ENCODE peak calls at places on chromosome 15, in six cellular contexts. One of them, this sample, is unnamed.

GRCh38 chr15:71448688-71449114 is 333.4 kb downstream of the THSD4 start:
- DNase-seq in sigmoid colon: no peak
- DNase-seq in adrenal gland: peak; percentile 46
- DNase-seq in cardiac fibroblast: peak; percentile 81
- DNase-seq in MM.1S: peak; percentile 45
- DNase-seq in fibroblast of mammary gland: peak; percentile 76
- DNase-seq in this sample: peak; percentile 39

GRCh38 chr15:92958105-92958504 is 58.0 kb downstream of the CHD2 start:
- DNase-seq in sigmoid colon: no peak
- DNase-seq in adrenal gland: no peak
- DNase-seq in cardiac fibroblast: no peak
- DNase-seq in MM.1S: no peak
- DNase-seq in fibroblast of mammary gland: peak; percentile 77
- DNase-seq in this sample: no peak

GRCh38 chr15:77226652-77227051 is 155.7 kb upstream of the TSPAN3 start:
- DNase-seq in sigmoid colon: no peak
- DNase-seq in adrenal gland: no peak
- DNase-seq in cardiac fibroblast: no peak
- DNase-seq in MM.1S: no peak
- DNase-seq in fibroblast of mammary gland: no peak
- DNase-seq in this sample: no peak

GRCh38 chr15:68241088-68241935 is 11.8 kb upstream of the CLN6 start:
- DNase-seq in sigmoid colon: no peak
- DNase-seq in adrenal gland: no peak
- DNase-seq in cardiac fibroblast: no peak
- DNase-seq in MM.1S: no peak
- DNase-seq in fibroblast of mammary gland: no peak
- DNase-seq in this sample: peak; percentile 18

GRCh38 chr15:31528846-31529245 is 202.2 kb downstream of the KLF13 start:
- DNase-seq in sigmoid colon: no peak
- DNase-seq in adrenal gland: no peak
- DNase-seq in cardiac fibroblast: no peak
- DNase-seq in MM.1S: no peak
- DNase-seq in fibroblast of mammary gland: no peak
- DNase-seq in this sample: no peak

GRCh38 chr15:43941555-43941954 is 114.8 kb downstream of the WDR76 start:
- DNase-seq in sigmoid colon: no peak
- DNase-seq in adrenal gland: no peak
- DNase-seq in cardiac fibroblast: no peak
- DNase-seq in MM.1S: peak; percentile 65
- DNase-seq in fibroblast of mammary gland: no peak
- DNase-seq in this sample: no peak

GRCh38 chr15:65870889-65871533 is 1.7 kb downstream of the RAB11A start:
- DNase-seq in sigmoid colon: no peak
- DNase-seq in adrenal gland: no peak
- DNase-seq in cardiac fibroblast: peak; percentile 80
- DNase-seq in MM.1S: no peak
- DNase-seq in fibroblast of mammary gland: peak; percentile 72
- DNase-seq in this sample: peak; percentile 61

GRCh38 chr15:77013786-77014136 is 18.8 kb downstream of the PSTPIP1 start:
- DNase-seq in sigmoid colon: no peak
- DNase-seq in adrenal gland: no peak
- DNase-seq in cardiac fibroblast: no peak
- DNase-seq in MM.1S: no peak
- DNase-seq in fibroblast of mammary gland: no peak
- DNase-seq in this sample: no peak

GRCh38 chr15:89379423-89379735 is 44.8 kb upstream of the POLG start:
- DNase-seq in sigmoid colon: no peak
- DNase-seq in adrenal gland: no peak
- DNase-seq in cardiac fibroblast: no peak
- DNase-seq in MM.1S: no peak
- DNase-seq in fibroblast of mammary gland: no peak
- DNase-seq in this sample: no peak

GRCh38 chr15:63819645-63820044 is 14.1 kb downstream of the HERC1 start:
- DNase-seq in sigmoid colon: no peak
- DNase-seq in adrenal gland: no peak
- DNase-seq in cardiac fibroblast: no peak
- DNase-seq in MM.1S: no peak
- DNase-seq in fibroblast of mammary gland: no peak
- DNase-seq in this sample: no peak

GRCh38 chr15:68654786-68655560 is 76.2 kb downstream of the CORO2B start:
- DNase-seq in sigmoid colon: peak; percentile 34
- DNase-seq in adrenal gland: no peak
- DNase-seq in cardiac fibroblast: no peak
- DNase-seq in MM.1S: no peak
- DNase-seq in fibroblast of mammary gland: no peak
- DNase-seq in this sample: no peak

GRCh38 chr15:60790641-60791040 is 311.7 kb upstream of the ICE2 start:
- DNase-seq in sigmoid colon: no peak
- DNase-seq in adrenal gland: no peak
- DNase-seq in cardiac fibroblast: no peak
- DNase-seq in MM.1S: no peak
- DNase-seq in fibroblast of mammary gland: no peak
- DNase-seq in this sample: no peak

GRCh38 chr15:60784855-60785254 is 305.9 kb upstream of the ICE2 start:
- DNase-seq in sigmoid colon: no peak
- DNase-seq in adrenal gland: no peak
- DNase-seq in cardiac fibroblast: no peak
- DNase-seq in MM.1S: no peak
- DNase-seq in fibroblast of mammary gland: no peak
- DNase-seq in this sample: no peak

GRCh38 chr15:60791216-60791615 is 312.3 kb upstream of the ICE2 start:
- DNase-seq in sigmoid colon: no peak
- DNase-seq in adrenal gland: no peak
- DNase-seq in cardiac fibroblast: no peak
- DNase-seq in MM.1S: no peak
- DNase-seq in fibroblast of mammary gland: no peak
- DNase-seq in this sample: no peak

GRCh38 chr15:60788514-60789091 is 309.7 kb upstream of the ICE2 start:
- DNase-seq in sigmoid colon: no peak
- DNase-seq in adrenal gland: no peak
- DNase-seq in cardiac fibroblast: no peak
- DNase-seq in MM.1S: peak; percentile 48
- DNase-seq in fibroblast of mammary gland: peak; percentile 59
- DNase-seq in this sample: no peak

DNA sequence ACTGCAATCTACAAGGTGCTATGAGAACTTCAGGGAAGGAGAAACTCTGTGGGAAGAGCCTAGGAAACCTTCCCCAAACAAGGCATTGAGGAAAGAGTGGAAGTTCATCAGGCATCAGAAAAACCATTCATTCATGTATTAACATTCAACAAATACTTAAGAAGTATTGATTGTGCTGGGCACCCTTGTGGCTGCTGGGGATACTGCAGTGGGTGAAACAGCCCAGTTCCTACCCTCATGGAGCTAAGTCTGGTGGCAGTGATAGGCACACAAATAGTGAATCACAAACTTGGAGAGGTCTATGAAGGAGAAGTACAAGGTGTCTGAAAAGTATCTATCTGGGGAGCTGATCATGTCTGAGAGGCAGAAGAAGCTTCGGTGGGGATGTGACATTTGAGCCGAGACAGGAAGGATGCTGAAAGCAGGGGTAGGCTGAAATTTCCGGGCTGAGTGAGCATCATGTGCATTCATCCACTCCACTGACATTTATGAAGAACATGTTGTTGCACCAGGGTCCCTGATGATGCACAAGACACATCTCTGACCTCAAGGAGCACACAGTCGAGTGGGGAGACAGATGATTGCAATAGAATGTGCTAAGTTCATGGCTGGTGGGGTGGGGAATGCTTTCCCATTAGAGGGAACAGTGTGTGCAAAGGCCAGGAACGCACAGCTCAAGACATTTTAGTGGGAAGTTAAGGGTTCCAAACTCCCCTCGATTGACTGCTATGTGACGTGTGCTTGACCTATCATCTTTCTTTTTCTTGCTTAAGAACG is 309.0 kb upstream of the ICE2 start:
- DNase-seq in sigmoid colon: no peak
- DNase-seq in adrenal gland: no peak
- DNase-seq in cardiac fibroblast: no peak
- DNase-seq in MM.1S: no peak
- DNase-seq in fibroblast of mammary gland: peak; percentile 38
- DNase-seq in this sample: no peak
- TF ChIP-seq CTCF in sigmoid colon: no peak
- TF ChIP-seq CTCF in adrenal gland: peak; percentile 34
- TF ChIP-seq CTCF in cardiac fibroblast: peak; percentile 65
- TF ChIP-seq CTCF in MM.1S: peak; percentile 29
- TF ChIP-seq CTCF in fibroblast of mammary gland: peak; percentile 59
- TF ChIP-seq CTCF in this sample: peak; percentile 36

GRCh38 chr15:33201376-33202189 is 7.1 kb upstream of the FMN1 start:
- DNase-seq in sigmoid colon: no peak
- DNase-seq in adrenal gland: peak; percentile 84
- DNase-seq in cardiac fibroblast: no peak
- DNase-seq in MM.1S: peak; percentile 85
- DNase-seq in fibroblast of mammary gland: peak; percentile 30
- DNase-seq in this sample: peak; percentile 70
- H3K4me3 ChIP-seq in sigmoid colon: no peak overlapping the region
- H3K4me3 ChIP-seq in adrenal gland: no peak overlapping the region
- H3K4me3 ChIP-seq in cardiac fibroblast: no peak overlapping the region
- H3K4me3 ChIP-seq in MM.1S: peak overlapping the region; percentile 38
- H3K4me3 ChIP-seq in fibroblast of mammary gland: no peak overlapping the region
- H3K4me3 ChIP-seq in this sample: no peak overlapping the region

DNA sequence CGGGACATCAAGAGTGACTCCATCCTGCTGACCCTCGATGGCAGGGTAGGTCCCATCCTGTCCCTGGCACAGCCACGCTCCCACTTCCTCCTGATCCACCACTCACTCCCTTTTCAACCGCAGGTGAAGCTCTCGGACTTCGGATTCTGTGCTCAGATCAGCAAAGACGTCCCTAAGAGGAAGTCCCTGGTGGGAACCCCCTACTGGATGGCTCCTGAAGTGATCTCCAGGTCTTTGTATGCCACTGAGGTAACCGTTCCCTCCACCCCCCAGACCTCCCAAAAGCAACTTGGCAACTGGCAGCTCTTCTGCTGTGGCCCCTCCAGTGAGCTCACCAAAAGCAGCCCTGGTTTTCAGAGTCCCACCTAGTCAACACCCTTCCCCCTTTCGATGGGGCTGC is 9.4 kb downstream of the ANKRD63 start:
- DNase-seq in sigmoid colon: no peak
- DNase-seq in adrenal gland: no peak
- DNase-seq in cardiac fibroblast: no peak
- DNase-seq in MM.1S: no peak
- DNase-seq in fibroblast of mammary gland: no peak
- DNase-seq in this sample: no peak
- TF ChIP-seq CTCF in sigmoid colon: no peak
- TF ChIP-seq CTCF in adrenal gland: no peak
- TF ChIP-seq CTCF in cardiac fibroblast: no peak
- TF ChIP-seq CTCF in MM.1S: no peak
- TF ChIP-seq CTCF in fibroblast of mammary gland: no peak
- TF ChIP-seq CTCF in this sample: no peak

GRCh38 chr15:80445300-80446041 is 41.3 kb downstream of the ARNT2 start:
- DNase-seq in sigmoid colon: no peak
- DNase-seq in adrenal gland: no peak
- DNase-seq in cardiac fibroblast: no peak
- DNase-seq in MM.1S: no peak
- DNase-seq in fibroblast of mammary gland: no peak
- DNase-seq in this sample: no peak

GRCh38 chr15:80442728-80443403 is 38.7 kb downstream of the ARNT2 start:
- DNase-seq in sigmoid colon: no peak
- DNase-seq in adrenal gland: no peak
- DNase-seq in cardiac fibroblast: no peak
- DNase-seq in MM.1S: no peak
- DNase-seq in fibroblast of mammary gland: no peak
- DNase-seq in this sample: no peak

GRCh38 chr15:80449825-80450224 is 45.6 kb downstream of the ARNT2 start:
- DNase-seq in sigmoid colon: no peak
- DNase-seq in adrenal gland: no peak
- DNase-seq in cardiac fibroblast: no peak
- DNase-seq in MM.1S: no peak
- DNase-seq in fibroblast of mammary gland: no peak
- DNase-seq in this sample: no peak

GRCh38 chr15:80440024-80440423 is 35.8 kb downstream of the ARNT2 start:
- DNase-seq in sigmoid colon: no peak
- DNase-seq in adrenal gland: no peak
- DNase-seq in cardiac fibroblast: no peak
- DNase-seq in MM.1S: no peak
- DNase-seq in fibroblast of mammary gland: peak; percentile 14
- DNase-seq in this sample: no peak

DNA sequence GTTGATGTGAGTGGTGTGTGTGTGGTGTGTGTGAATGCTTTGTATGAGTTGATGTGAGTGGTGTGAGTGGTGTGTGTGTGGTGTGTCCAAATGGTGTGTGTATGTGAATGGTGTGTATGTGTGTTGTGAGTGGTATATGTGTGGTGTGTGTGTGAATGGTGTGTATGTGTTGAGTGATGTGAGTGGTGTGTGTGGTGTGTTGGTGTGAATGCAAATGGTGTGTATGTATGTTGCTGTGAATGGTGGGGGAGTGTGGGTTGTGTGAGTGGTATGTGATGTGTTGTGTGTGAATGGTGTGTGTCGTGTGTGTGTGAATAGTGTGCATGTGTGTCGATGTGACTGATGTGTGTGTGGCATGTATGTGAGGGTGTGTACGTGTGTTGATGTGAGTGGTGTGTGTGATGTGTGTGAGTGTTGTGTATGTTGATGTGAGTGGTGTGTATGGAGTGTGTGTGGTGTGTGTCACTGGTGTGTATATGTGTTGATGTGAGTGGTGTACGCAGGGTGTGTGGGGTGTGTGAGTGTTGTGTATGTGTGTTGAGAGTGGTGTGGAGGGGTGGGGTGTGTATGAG is 40.6 kb downstream of the ARNT2 start:
- DNase-seq in sigmoid colon: no peak
- DNase-seq in adrenal gland: no peak
- DNase-seq in cardiac fibroblast: no peak
- DNase-seq in MM.1S: no peak
- DNase-seq in fibroblast of mammary gland: no peak
- DNase-seq in this sample: no peak
- H3K4me3 ChIP-seq in sigmoid colon: no peak overlapping the region
- H3K4me3 ChIP-seq in adrenal gland: no peak overlapping the region
- H3K4me3 ChIP-seq in cardiac fibroblast: no peak overlapping the region
- H3K4me3 ChIP-seq in MM.1S: no peak overlapping the region
- H3K4me3 ChIP-seq in fibroblast of mammary gland: no peak overlapping the region
- H3K4me3 ChIP-seq in this sample: no peak overlapping the region

DNA sequence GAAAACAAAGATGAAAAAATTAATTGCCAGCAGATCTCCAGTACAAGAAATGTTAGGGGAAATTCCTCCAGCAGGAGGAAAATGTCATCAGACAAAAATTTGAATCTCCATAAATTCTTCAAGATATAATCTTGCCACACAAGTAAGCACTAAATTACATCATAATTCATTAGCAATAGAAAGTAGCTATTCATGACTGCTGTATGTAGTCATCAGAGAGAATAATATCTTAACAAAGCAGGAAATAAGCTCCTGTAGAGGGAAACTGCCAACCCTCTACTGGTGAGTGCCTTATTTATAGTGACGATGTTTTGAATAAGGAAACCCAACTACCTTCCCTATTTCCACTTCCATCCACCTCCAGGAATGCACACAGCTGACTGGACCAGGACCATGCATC is 15.8 kb upstream of the SLC27A2 start:
- DNase-seq in sigmoid colon: no peak
- DNase-seq in adrenal gland: no peak
- DNase-seq in cardiac fibroblast: peak; percentile 67
- DNase-seq in MM.1S: no peak
- DNase-seq in fibroblast of mammary gland: peak; percentile 56
- DNase-seq in this sample: no peak
- TF ChIP-seq CTCF in sigmoid colon: no peak
- TF ChIP-seq CTCF in adrenal gland: no peak
- TF ChIP-seq CTCF in cardiac fibroblast: no peak
- TF ChIP-seq CTCF in MM.1S: no peak
- TF ChIP-seq CTCF in fibroblast of mammary gland: no peak
- TF ChIP-seq CTCF in this sample: no peak